ENCODE peak calls at places on chromosomes 6 and 20, in four cellular contexts. L is HepG2, F is stomach, R is lower lobe of right lung. U is an unnamed sample. For H3K9me3, the result is how much of the 10 kb centered on the place peaks cover.

GRCh38 chr6:136774228-136775041 is 17.8 kb downstream of the MAP3K5 start:
- DNase-seq in L (no peak), F (no peak), R (no peak), U (no peak)

GRCh38 chr6:10722820-10723651 is at the start of gene TMEM14C:
- DNase-seq in L (peak), F (peak), R (peak), U (peak)

GRCh38 chr6:31945507-31946369 is at the start of gene CFB:
- DNase-seq in L (peak), F (peak), R (peak), U (peak)

GRCh38 chr20:44087051-44087856 is 99.7 kb downstream of the JPH2 start:
- DNase-seq in L (no peak), F (no peak), R (no peak), U (no peak)

GRCh38 chr20:44109951-44110361 is 77.0 kb downstream of the JPH2 start:
- DNase-seq in L (no peak), F (no peak), R (no peak), U (peak)

GRCh38 chr20:52497731-52498130 is 306.2 kb upstream of the ZFP64 start:
- DNase-seq in L (no peak), F (no peak), R (no peak), U (no peak)

GRCh38 chr20:57243480-57244220 is 22.8 kb downstream of the BMP7 start:
- DNase-seq in L (no peak), F (no peak), R (no peak), U (no peak)

GRCh38 chr20:50762045-50762422 is 30.7 kb downstream of the PARD6B start:
- DNase-seq in L (no peak), F (no peak), R (no peak), U (peak)

GRCh38 chr20:64237316-64237715 is 18.2 kb upstream of the PCMTD2 start:
- DNase-seq in L (no peak), F (no peak), R (peak), U (no peak)

GRCh38 chr6:135162678-135163439 is 18.2 kb upstream of the MYB start:
- DNase-seq in L (peak), F (peak), R (no peak), U (peak)

GRCh38 chr20:4809707-4810106 is 88.0 kb downstream of the PRND start:
- DNase-seq in L (no peak), F (no peak), R (no peak), U (no peak)

GRCh38 chr20:45970646-45971424 is 1.2 kb downstream of the ZNF335 start:
- DNase-seq in L (no peak), F (peak), R (no peak), U (peak)

GRCh38 chr20:22511943-22512910 is 72.1 kb downstream of the FOXA2 start:
- DNase-seq in L (peak), F (peak), R (peak), U (no peak)

GRCh38 chr20:10883166-10883565 is 209.4 kb upstream of the JAG1 start:
- DNase-seq in L (no peak), F (no peak), R (no peak), U (no peak)

GRCh38 chr6:37259191-37259590 is 1.2 kb upstream of the TMEM217 start:
- DNase-seq in L (no peak), F (no peak), R (no peak), U (no peak)

GRCh38 chr20:62101078-62101477 is 21.2 kb upstream of the LSM14B start:
- DNase-seq in L (no peak), F (no peak), R (no peak), U (no peak)

GRCh38 chr20:62096421-62097380 is 25.6 kb upstream of the LSM14B start:
- DNase-seq in L (no peak), F (no peak), R (no peak), U (no peak)

GRCh38 chr20:62103508-62104233 is 18.6 kb upstream of the LSM14B start:
- DNase-seq in L (no peak), F (no peak), R (no peak), U (no peak)

DNA sequence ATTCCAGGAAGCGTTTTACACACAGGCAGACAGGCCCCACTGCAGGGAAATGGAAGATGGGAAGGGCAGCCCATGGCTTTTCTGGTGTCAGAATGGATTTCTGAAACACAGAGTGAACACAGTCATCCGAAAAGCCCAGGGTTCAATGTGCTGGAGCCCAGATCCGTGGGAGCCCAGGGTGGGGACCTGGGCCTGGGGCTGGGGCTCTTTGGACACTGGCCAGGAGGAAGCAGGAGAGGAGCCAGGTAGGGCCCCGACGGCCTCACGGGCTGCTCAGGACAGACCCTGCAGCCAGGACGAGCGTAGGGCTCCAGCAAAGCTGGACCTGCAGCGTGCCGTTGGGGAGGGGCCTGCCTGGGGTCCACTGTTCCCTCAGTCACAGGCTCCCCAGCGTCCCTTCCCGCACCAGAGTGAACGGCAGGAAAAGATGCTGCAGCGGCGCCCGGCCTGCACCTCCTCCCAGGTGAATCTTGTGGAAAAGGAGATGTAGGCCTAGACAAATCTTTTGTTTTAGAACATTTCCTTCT is 24.3 kb upstream of the LSM14B start:
- DNase-seq in L (no peak), F (no peak), R (no peak), U (no peak)
- H3K9me3 ChIP-seq in L (under half), F (under half), R (under half), U (under half)

GRCh38 chr6:12181481-12181880 is 108.7 kb upstream of the EDN1 start:
- DNase-seq in L (no peak), F (no peak), R (no peak), U (no peak)
- H3K9me3 ChIP-seq in L (under half), F (under half), R (under half), U (under half)

DNA sequence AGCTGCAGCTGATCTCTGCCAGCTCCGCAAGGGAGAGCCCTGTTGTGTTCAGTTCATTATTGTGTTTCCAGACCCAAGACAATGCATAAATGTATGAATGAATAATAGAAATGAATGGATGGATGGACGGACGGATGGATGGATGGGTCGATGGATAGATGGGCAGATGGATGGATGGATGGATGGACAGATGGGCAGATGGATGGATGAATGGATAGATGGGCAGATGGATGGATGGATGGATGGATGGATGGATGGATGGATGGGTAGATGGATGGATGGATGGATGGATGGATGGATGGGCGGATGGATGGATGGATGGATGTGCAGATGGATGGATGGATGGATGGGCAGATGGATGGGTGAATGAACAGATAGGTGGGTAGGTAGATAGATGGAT is 16.7 kb upstream of the LSM14B start:
- DNase-seq in L (no peak), F (no peak), R (no peak), U (no peak)
- H3K9me3 ChIP-seq in L (under half), F (under half), R (under half), U (under half)

DNA sequence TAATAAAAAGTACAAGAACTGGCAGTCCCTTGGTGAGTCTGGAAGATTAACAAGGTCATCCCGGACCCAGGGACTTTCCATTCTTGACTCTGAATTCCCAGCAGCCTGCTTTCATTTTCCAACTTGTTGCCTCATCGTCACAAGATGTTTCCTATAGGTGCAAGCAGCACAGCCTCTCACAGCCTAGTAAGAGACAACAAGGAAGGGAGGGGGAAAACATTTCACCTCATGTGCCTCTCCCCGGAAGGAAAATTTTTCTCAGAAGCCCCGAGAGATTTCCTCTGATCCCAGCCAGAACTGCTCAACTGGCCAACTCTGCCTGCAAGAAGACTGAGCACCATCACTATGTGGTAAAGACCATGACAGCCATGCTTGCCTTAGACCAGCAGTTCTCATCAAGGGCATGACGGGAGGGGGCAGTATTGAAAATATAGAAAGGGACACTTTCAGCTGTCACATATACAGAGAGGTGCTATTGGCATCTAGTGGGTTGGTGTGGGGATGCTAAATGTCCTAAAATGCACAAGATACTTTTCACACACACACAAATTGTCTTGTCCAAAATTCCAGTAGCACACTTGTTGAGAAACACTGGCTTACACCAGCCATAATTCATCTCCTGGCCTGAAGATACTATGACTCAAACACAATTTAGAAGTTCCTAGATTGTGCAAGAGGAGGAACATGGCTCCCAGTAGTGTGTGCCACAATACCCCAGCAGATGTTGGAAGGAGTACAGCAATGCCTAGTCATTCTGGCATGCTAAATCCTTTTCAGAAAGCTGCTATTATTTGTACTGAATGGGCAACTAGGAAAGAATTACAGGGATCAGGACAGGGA is 10.8 kb upstream of the WTAP start:
- DNase-seq in L (no peak), F (no peak), R (no peak), U (peak)
- H3K9me3 ChIP-seq in L (under half), F (under half), R (under half), U (under half)

GRCh38 chr6:168825226-168826077 is 384.5 kb downstream of the SMOC2 start:
- DNase-seq in L (no peak), F (no peak), R (no peak), U (no peak)
- H3K9me3 ChIP-seq in L (under half), F (under half), R (under half), U (under half)

GRCh38 chr20:25517124-25517523 is 68.2 kb downstream of the NINL start:
- DNase-seq in L (no peak), F (no peak), R (no peak), U (no peak)
- H3K9me3 ChIP-seq in L (under half), F (under half), R (under half), U (under half)

GRCh38 chr20:56205350-56205749 is 43.2 kb upstream of the MC3R start:
- DNase-seq in L (no peak), F (no peak), R (no peak), U (no peak)
- H3K9me3 ChIP-seq in L (under half), F (under half), R (under half), U (under half)

DNA sequence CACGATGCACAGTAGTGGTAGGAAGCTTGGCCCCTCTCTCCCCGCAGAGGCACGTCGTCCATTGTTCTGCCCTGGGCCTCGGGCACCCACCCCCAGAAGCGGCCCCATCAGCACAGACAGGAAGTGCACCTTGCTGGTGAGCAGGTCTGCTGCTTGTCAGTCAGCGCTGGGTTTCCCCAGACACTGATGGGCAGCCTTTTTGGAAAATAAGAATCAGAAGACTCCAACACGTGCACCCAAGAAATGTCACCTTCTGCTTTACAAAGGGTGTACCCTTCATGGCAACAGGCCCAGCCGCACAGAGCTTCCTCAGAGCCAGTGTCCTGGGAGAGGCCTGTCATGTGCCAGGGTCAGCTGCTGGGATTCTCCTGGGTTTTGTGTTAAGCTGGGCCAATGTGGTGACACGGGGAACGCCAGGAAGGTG is 34.7 kb upstream of the IRF4 start:
- DNase-seq in L (no peak), F (no peak), R (peak), U (no peak)
- H3K9me3 ChIP-seq in L (under half), F (under half), R (under half), U (under half)

GRCh38 chr6:30682181-30683117 is 4.0 kb downstream of the PPP1R18 start:
- DNase-seq in L (peak), F (peak), R (peak), U (peak)
- H3K9me3 ChIP-seq in L (under half), F (under half), R (under half), U (under half)

GRCh38 chr6:150036081-150036480 is 10.7 kb upstream of the RAET1L start:
- DNase-seq in L (no peak), F (no peak), R (no peak), U (no peak)

GRCh38 chr6:150030611-150031010 is 5.3 kb upstream of the RAET1L start:
- DNase-seq in L (no peak), F (no peak), R (no peak), U (no peak)

GRCh38 chr6:150029749-150030148 is 4.4 kb upstream of the RAET1L start:
- DNase-seq in L (no peak), F (no peak), R (no peak), U (no peak)

GRCh38 chr6:150032598-150032997 is 7.3 kb upstream of the RAET1L start:
- DNase-seq in L (no peak), F (no peak), R (no peak), U (no peak)

DNA sequence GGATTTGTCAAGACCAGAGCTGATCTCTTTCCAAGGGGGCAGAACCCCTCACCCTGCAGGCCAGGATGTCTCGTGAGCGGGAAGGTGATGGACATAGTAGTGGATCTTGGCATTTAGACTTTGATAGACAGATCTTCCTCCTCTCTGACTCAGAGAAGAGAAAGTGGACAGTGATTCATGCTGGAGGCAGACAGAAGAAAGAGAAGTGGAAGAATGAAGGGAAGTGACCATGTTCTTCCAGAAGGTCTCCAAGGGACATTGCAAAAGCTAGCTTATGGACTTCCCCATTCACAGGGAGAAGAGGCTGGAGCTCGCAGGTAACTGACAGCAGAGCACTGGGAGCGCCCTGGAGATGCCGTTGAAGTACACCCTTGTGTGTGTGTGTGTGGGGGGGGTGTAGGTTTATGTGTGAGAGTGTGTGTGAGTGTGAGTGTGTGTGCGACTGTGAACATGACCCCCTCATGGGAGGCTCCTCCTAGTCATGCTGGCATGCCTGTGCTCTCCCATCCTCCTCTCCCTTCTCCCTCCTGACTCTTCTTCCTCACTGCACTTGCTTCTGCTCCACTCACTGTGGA is 8.0 kb upstream of the RAET1L start:
- DNase-seq in L (no peak), F (no peak), R (no peak), U (no peak)
- H3K9me3 ChIP-seq in L (under half), F (under half), R (under half), U (under half)